ENCODE peak calls at places on chromosomes 7 and 10, in eight cellular contexts. B is psoas muscle, N is foreskin keratinocyte, L is nephron progenitor cell, V is BE2C, D is dorsolateral prefrontal cortex, C is hepatocyte, P is astrocyte. W is an unnamed sample.

GRCh38 chr7:36686499-36686898 is 37.8 kb downstream of the AOAH start:
- DNase-seq in C (peak), N (peak), V (peak), L (no peak), P (peak), D (no peak), B (no peak), W (peak)

GRCh38 chr10:28926932-28927331 is 249.6 kb downstream of the BAMBI start:
- DNase-seq in L (no peak), D (no peak), P (no peak), C (no peak), V (no peak), B (no peak), N (no peak), W (no peak)

GRCh38 chr10:33734393-33735110 is 400.1 kb upstream of the NRP1 start:
- DNase-seq in N (no peak), V (no peak), B (no peak), C (no peak), P (peak), D (no peak), L (no peak), W (no peak)

GRCh38 chr7:113404245-113404644 is 285.9 kb upstream of the SMIM30 start:
- DNase-seq in D (no peak), B (no peak), V (no peak), C (no peak), L (peak), P (no peak), N (no peak), W (no peak)

GRCh38 chr10:60955957-60956425 is 12.0 kb upstream of the RHOBTB1 start:
- DNase-seq in B (no peak), P (peak), N (peak), V (no peak), L (no peak), C (peak), D (no peak), W (no peak)

GRCh38 chr7:142355328-142355727 is 97.5 kb upstream of the PRSS58 start:
- DNase-seq in C (no peak), L (no peak), B (no peak), V (no peak), D (no peak), P (peak), N (no peak), W (no peak)

GRCh38 chr10:95260397-95260881 is 30.4 kb downstream of the PDLIM1 start:
- DNase-seq in N (peak), V (no peak), D (no peak), L (no peak), C (peak), P (peak), B (no peak), W (no peak)

GRCh38 chr7:107450970-107451369 is 18.9 kb upstream of the GPR22 start:
- DNase-seq in V (no peak), C (no peak), D (no peak), B (no peak), L (no peak), N (no peak), P (no peak), W (no peak)

GRCh38 chr7:130096243-130096827 is 26.0 kb downstream of the KLHDC10 start:
- DNase-seq in L (no peak), N (no peak), C (no peak), B (no peak), D (no peak), V (no peak), P (no peak), W (no peak)

GRCh38 chr7:128948312-128948973 is 10.7 kb downstream of the IRF5 start:
- DNase-seq in C (no peak), L (no peak), P (no peak), N (no peak), D (no peak), B (no peak), V (peak), W (no peak)

GRCh38 chr7:28347462-28347861 is 64.9 kb upstream of the CREB5 start:
- DNase-seq in L (no peak), D (no peak), V (no peak), N (no peak), C (no peak), P (no peak), B (no peak), W (no peak)

GRCh38 chr7:148746139-148746538 is 47.4 kb downstream of the CUL1 start:
- DNase-seq in N (no peak), C (no peak), B (no peak), P (no peak), V (no peak), L (no peak), D (no peak), W (no peak)
- TF ChIP-seq CTCF in N (no peak), C (no peak), B (no peak), P (no peak), V (no peak), L (no peak), D (no peak), W (no peak)

GRCh38 chr7:100630066-100630465 is 11.3 kb downstream of the TFR2 start:
- DNase-seq in N (no peak), B (no peak), V (no peak), P (no peak), D (no peak), C (no peak), L (no peak), W (no peak)

GRCh38 chr7:100626530-100627237 is 14.3 kb downstream of the MOSPD3 start:
- DNase-seq in V (peak), L (peak), P (peak), C (peak), D (peak), N (no peak), B (peak), W (peak)

GRCh38 chr7:100626055-100626454 is 13.7 kb downstream of the MOSPD3 start:
- DNase-seq in N (no peak), V (no peak), C (no peak), P (no peak), B (no peak), L (no peak), D (no peak), W (no peak)

GRCh38 chr7:100627238-100627549 is 14.2 kb downstream of the TFR2 start:
- DNase-seq in V (no peak), L (no peak), D (no peak), C (no peak), N (no peak), P (no peak), B (no peak), W (no peak)

GRCh38 chr7:100629117-100629711 is 12.1 kb downstream of the TFR2 start:
- DNase-seq in N (no peak), V (peak), D (no peak), C (no peak), L (peak), B (no peak), P (no peak), W (no peak)
- TF ChIP-seq CTCF in N (peak), V (peak), D (no peak), C (no peak), L (peak), B (no peak), P (peak), W (no peak)

GRCh38 chr10:132134541-132135397 is 52.0 kb upstream of the DPYSL4 start:
- DNase-seq in V (peak), C (no peak), N (no peak), L (no peak), B (no peak), D (peak), P (no peak), W (no peak)
- TF ChIP-seq CTCF in V (no peak), C (no peak), N (no peak), L (no peak), B (no peak), D (no peak), P (no peak), W (no peak)

GRCh38 chr7:148702876-148703670 is 4.4 kb downstream of the CUL1 start:
- DNase-seq in D (no peak), N (no peak), P (no peak), L (no peak), C (no peak), B (no peak), V (no peak), W (no peak)
- TF ChIP-seq CTCF in D (no peak), N (peak), P (no peak), L (no peak), C (no peak), B (no peak), V (no peak), W (no peak)

DNA sequence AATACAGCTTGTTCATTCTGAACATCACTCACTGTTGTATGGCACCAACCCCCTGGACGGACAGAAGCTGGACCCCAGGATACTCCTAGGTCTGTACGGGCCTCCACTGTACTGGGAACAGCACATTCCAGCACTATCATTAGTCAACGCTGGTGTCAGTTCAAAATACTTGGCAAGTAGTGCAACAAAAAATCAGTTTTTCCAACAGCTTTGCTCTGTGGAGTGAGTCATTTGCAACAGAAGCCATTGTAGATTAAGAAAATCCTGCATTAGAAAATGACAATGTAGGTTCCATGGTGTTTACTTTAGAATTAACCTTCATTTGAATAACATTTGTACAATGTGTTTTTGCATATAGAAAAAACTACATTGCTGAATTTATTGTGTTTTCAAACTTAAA is 266.6 kb downstream of the HDAC9 start:
- DNase-seq in L (peak), D (no peak), C (no peak), B (no peak), N (no peak), V (no peak), P (peak), W (no peak)
- TF ChIP-seq CTCF in L (no peak), D (no peak), C (no peak), B (no peak), N (no peak), V (no peak), P (no peak), W (no peak)

DNA sequence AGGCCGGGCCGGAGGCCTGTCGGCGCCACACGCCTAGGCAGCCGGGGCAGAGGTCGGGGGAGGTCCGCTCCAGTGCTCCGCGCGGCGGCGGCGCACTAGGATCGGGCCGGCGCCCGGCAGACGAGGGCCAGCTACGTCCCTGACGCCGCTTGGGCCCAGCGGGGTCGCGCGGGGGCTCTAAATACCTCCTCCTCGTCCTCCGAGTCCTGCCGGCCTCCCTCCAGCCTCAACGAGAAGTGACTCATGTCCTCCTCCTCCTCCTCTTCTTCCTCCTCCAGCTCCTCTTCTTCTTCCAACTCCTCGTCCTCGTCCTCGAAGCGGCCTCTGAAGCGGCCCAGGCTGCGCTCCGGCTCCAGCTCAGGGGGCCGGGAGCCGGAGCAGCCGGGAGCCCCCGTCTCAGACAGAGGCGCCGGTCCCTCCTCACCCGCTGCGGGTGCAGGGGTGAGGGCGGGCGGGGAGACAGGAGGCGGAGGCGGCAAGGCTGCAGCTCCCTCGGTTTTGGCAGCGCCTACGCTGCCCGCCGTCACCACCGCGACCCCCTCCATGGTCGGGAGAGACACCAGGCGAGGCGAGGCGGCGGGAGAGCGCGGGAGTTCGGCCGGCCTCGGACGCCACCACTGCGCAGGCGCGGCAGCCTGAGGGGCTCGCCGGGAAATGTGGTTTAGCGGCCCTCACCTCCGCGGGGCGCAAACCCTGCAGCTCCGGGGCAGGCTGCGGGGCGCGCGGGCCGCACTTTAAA is at the start of gene PCGF6:
- DNase-seq in D (peak), C (peak), N (peak), L (peak), P (peak), B (peak), V (peak), W (peak)
- TF ChIP-seq CTCF in D (no peak), C (no peak), N (peak), L (no peak), P (no peak), B (no peak), V (no peak), W (no peak)